ENCODE peak calls at places on chromosomes 13 and 19, in seven cellular contexts. M is SK-N-SH, D is prostate gland, A is heart left ventricle, F is ascending aorta, Q is IMR-90, B is lower lobe of right lung. V is an unnamed sample. For H3K4me1, the result is how much of the 10 kb centered on the place peaks cover.

GRCh38 chr13:110430391-110431338 is 123.6 kb downstream of the COL4A2 start:
- DNase-seq in M (no peak), D (no peak), A (no peak), F (no peak), Q (no peak), B (no peak), V (no peak)

GRCh38 chr19:48989701-48990291 is 3.3 kb downstream of the GYS1 start:
- DNase-seq in M (no peak), D (no peak), A (peak), F (no peak), Q (no peak), B (no peak), V (no peak)

GRCh38 chr19:10007811-10008211 is 2.5 kb downstream of the COL5A3 start:
- DNase-seq in M (peak), D (no peak), A (peak), F (no peak), Q (peak), B (no peak), V (no peak)

GRCh38 chr19:5214902-5215301 is 125.7 kb downstream of the PTPRS start:
- DNase-seq in M (no peak), D (no peak), A (no peak), F (no peak), Q (no peak), B (no peak), V (no peak)

GRCh38 chr13:29909975-29910674 is 59.7 kb upstream of the UBL3 start:
- DNase-seq in M (no peak), D (no peak), A (peak), F (no peak), Q (peak), B (no peak), V (no peak)

GRCh38 chr19:55590621-55591020 is 8.7 kb downstream of the FIZ1 start:
- DNase-seq in M (no peak), D (no peak), A (no peak), F (no peak), Q (no peak), B (no peak), V (no peak)

GRCh38 chr13:26011996-26012688 is 39.7 kb downstream of the SHISA2 start:
- DNase-seq in M (no peak), D (no peak), A (no peak), F (no peak), Q (no peak), B (no peak), V (peak)

GRCh38 chr19:57004418-57004817 is 115.4 kb upstream of the USP29 start:
- DNase-seq in M (no peak), D (no peak), A (no peak), F (no peak), Q (no peak), B (no peak), V (no peak)

GRCh38 chr13:75393839-75394238 is 88.1 kb downstream of the TBC1D4 start:
- DNase-seq in M (no peak), D (no peak), A (no peak), F (no peak), Q (peak), B (no peak), V (no peak)

GRCh38 chr13:77028202-77028601 is 1.2 kb upstream of the FBXL3 start:
- DNase-seq in M (no peak), D (no peak), A (peak), F (peak), Q (no peak), B (no peak), V (no peak)

GRCh38 chr19:6108721-6109633 is 1.3 kb downstream of the RFX2 start:
- DNase-seq in M (peak), D (peak), A (peak), F (peak), Q (peak), B (peak), V (peak)

GRCh38 chr13:37429976-37430375 is 168.6 kb downstream of the POSTN start:
- DNase-seq in M (no peak), D (no peak), A (no peak), F (no peak), Q (peak), B (no peak), V (no peak)

GRCh38 chr13:33910267-33910666 is 92.3 kb downstream of the RFC3 start:
- DNase-seq in M (no peak), D (no peak), A (no peak), F (no peak), Q (no peak), B (no peak), V (no peak)

GRCh38 chr13:103229674-103230073 is 163.5 kb upstream of the SLC10A2 start:
- DNase-seq in M (no peak), D (no peak), A (no peak), F (no peak), Q (no peak), B (no peak), V (no peak)

GRCh38 chr19:2424686-2425621 is 2.4 kb downstream of the TIMM13 start:
- DNase-seq in M (peak), D (no peak), A (peak), F (peak), Q (peak), B (no peak), V (peak)

GRCh38 chr19:51490676-51491075 is 10.9 kb downstream of the SIGLEC12 start:
- DNase-seq in M (no peak), D (no peak), A (no peak), F (no peak), Q (no peak), B (no peak), V (no peak)

GRCh38 chr13:20090349-20090748 is 70.5 kb downstream of the GJA3 start:
- DNase-seq in M (no peak), D (no peak), A (no peak), F (no peak), Q (no peak), B (no peak), V (no peak)
- TF ChIP-seq CTCF in M (peak), D (no peak), A (no peak), F (peak), Q (peak), B (no peak), V (no peak)

DNA sequence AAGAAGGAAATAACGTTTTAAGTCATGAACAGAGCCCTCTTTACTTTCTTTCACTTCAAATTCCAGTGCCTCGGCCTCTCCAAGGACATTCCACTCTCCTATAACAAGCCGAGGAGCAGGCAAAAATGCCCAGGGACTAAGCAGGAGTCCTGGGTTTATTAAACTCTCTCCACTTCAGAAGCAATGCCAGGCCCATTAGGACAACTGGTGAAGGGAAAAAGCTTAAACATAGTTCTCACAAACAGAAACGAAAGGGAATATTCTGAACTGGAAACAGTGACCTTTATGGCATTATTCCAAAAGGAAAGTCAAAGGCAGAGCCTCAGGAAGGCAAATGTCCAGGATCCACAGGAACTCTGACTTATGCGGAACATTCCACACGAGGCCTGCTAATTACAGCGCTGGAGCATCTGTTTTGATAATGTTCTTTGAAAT is 30.9 kb upstream of the MED4 start:
- DNase-seq in M (no peak), D (no peak), A (peak), F (no peak), Q (no peak), B (no peak), V (no peak)
- H3K4me1 ChIP-seq in M (under half), D (under half), A (under half), F (under half), Q (under half), B (under half), V (under half)

GRCh38 chr19:3580156-3580955 is 4.9 kb upstream of the GIPC3 start:
- DNase-seq in M (no peak), D (no peak), A (no peak), F (no peak), Q (peak), B (no peak), V (no peak)

GRCh38 chr19:3575949-3576673 is 3.4 kb downstream of the HMG20B start:
- DNase-seq in M (peak), D (no peak), A (no peak), F (no peak), Q (no peak), B (no peak), V (no peak)

GRCh38 chr19:3576696-3577443 is 4.1 kb downstream of the HMG20B start:
- DNase-seq in M (peak), D (peak), A (peak), F (no peak), Q (peak), B (no peak), V (no peak)

GRCh38 chr19:3578390-3578789 is 5.6 kb downstream of the HMG20B start:
- DNase-seq in M (peak), D (no peak), A (no peak), F (no peak), Q (no peak), B (no peak), V (no peak)

GRCh38 chr19:3577741-3578344 is 5.1 kb downstream of the HMG20B start:
- DNase-seq in M (peak), D (no peak), A (no peak), F (no peak), Q (no peak), B (no peak), V (no peak)
- TF ChIP-seq CTCF in M (no peak), D (no peak), A (no peak), F (no peak), Q (no peak), B (no peak), V (no peak)

GRCh38 chr19:3463039-3463958 is 17.0 kb downstream of the SMIM24 start:
- DNase-seq in M (no peak), D (no peak), A (no peak), F (no peak), Q (no peak), B (no peak), V (no peak)
- H3K4me1 ChIP-seq in M (under half), D (under half), A (under half), F (under half), Q (under half), B (under half), V (under half)

GRCh38 chr19:19075126-19075525 is 11.3 kb downstream of the SLC25A42 start:
- DNase-seq in M (no peak), D (no peak), A (no peak), F (no peak), Q (no peak), B (no peak), V (no peak)
- TF ChIP-seq CTCF in M (no peak), D (no peak), A (no peak), F (no peak), Q (no peak), B (no peak), V (no peak)

GRCh38 chr13:98563071-98563470 is 13.8 kb downstream of the STK24 start:
- DNase-seq in M (no peak), D (no peak), A (no peak), F (no peak), Q (no peak), B (no peak), V (no peak)
- H3K4me1 ChIP-seq in M (under half), D (under half), A (under half), F (under half), Q (under half), B (half or more), V (half or more)

V was measured in upper lobe of right lung.